ENCODE peak calls at places on chromosomes 12 and 14, in six cellular contexts. C is HepG2, Z is A549, P is SK-N-SH, Y is H1, D is K562. L is an unnamed sample.

GRCh38 chr14:89794096-89794495 is 160.4 kb downstream of the EFCAB11 start:
- DNase-seq in C (no peak), Z (no peak), P (no peak), Y (no peak), D (no peak), L (no peak)

GRCh38 chr12:106205208-106206069 is 42.4 kb downstream of the CKAP4 start:
- DNase-seq in C (peak; percentile 20), Z (no peak), P (no peak), Y (no peak), D (no peak), L (no peak)

GRCh38 chr12:64806593-64806992 is 17.9 kb upstream of the TBC1D30 start:
- DNase-seq in C (no peak), Z (no peak), P (no peak), Y (no peak), D (no peak), L (peak; percentile 82)

GRCh38 chr12:68454855-68455254 is 122.7 kb upstream of the MDM1 start:
- DNase-seq in C (no peak), Z (no peak), P (no peak), Y (no peak), D (no peak), L (no peak)

GRCh38 chr12:3137814-3138445 is 60.8 kb downstream of the TSPAN9 start:
- DNase-seq in C (no peak), Z (no peak), P (peak; percentile 27), Y (peak; percentile 46), D (no peak), L (no peak)

GRCh38 chr12:52865090-52865944 is 16.5 kb upstream of the KRT78 start:
- DNase-seq in C (peak; percentile 56), Z (peak; percentile 94), P (peak; percentile 87), Y (peak; percentile 95), D (peak; percentile 72), L (peak; percentile 60)

GRCh38 chr12:52524241-52524897 is 4.2 kb upstream of the KRT5 start:
- DNase-seq in C (no peak), Z (no peak), P (no peak), Y (peak; percentile 42), D (no peak), L (no peak)

GRCh38 chr12:107131832-107132616 is 38.7 kb upstream of the CRY1 start:
- DNase-seq in C (peak; percentile 49), Z (peak; percentile 76), P (peak; percentile 52), Y (peak; percentile 50), D (peak; percentile 64), L (peak; percentile 68)

GRCh38 chr14:22097606-22098292 is 424.1 kb upstream of the OR4E1 start:
- DNase-seq in C (no peak), Z (no peak), P (no peak), Y (no peak), D (no peak), L (no peak)

DNA sequence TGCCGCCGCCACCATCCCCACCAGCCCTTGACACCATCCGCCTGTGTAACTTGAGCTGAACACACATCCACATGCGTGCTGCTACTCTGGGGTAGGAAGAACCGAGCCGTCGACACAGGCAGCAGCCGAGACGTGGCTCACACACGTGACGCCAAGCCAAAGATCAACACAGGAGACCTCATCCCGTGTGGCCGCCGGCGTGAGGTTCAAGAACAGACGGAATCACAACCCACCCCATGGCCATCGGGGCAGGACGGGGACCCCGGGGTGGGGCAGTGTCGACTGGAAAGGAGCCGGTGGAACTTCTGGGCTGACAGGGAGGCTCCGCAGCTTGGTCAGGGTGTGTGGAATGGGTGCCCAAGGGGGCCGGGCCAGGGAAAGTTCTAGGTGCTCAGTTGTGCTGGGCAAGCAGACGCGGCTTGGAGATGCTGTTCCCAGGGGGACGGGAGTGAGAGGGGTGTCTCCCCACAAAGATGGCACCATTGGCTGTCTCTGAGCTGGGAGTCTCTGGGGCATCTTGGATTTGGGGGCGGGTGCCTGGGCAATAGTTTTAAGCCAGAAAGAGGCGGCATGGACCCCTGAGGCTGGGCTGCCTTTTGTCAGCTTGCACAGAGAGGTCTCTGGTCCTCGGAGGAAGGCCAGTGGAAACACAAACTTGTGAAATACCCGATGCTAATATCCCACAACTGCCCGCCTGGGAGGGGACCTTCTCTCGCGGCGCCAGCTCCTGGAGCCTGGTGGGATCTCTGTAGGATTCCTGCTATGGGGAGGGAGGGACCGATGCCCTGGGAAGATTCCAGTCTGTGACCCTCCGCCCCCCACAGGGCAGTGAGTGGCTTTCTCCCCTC is 41.8 kb downstream of the GALNT9 start:
- DNase-seq in C (no peak), Z (no peak), P (no peak), Y (no peak), D (no peak), L (no peak)
- TF ChIP-seq RAD21 in C (no peak), Z (no peak), P (no peak), Y (no peak), D (no peak), L (no peak)

GRCh38 chr14:92646952-92647461 is 101.4 kb downstream of the LGMN start:
- DNase-seq in C (no peak), Z (no peak), P (no peak), Y (no peak), D (no peak), L (peak; percentile 94)

GRCh38 chr14:92649066-92649465 is 99.4 kb downstream of the LGMN start:
- DNase-seq in C (no peak), Z (no peak), P (no peak), Y (no peak), D (no peak), L (no peak)

GRCh38 chr14:92645841-92646478 is 102.5 kb downstream of the LGMN start:
- DNase-seq in C (no peak), Z (no peak), P (no peak), Y (no peak), D (no peak), L (peak; percentile 92)

GRCh38 chr14:92649934-92650545 is 98.4 kb downstream of the LGMN start:
- DNase-seq in C (no peak), Z (no peak), P (no peak), Y (no peak), D (no peak), L (peak; percentile 92)

DNA sequence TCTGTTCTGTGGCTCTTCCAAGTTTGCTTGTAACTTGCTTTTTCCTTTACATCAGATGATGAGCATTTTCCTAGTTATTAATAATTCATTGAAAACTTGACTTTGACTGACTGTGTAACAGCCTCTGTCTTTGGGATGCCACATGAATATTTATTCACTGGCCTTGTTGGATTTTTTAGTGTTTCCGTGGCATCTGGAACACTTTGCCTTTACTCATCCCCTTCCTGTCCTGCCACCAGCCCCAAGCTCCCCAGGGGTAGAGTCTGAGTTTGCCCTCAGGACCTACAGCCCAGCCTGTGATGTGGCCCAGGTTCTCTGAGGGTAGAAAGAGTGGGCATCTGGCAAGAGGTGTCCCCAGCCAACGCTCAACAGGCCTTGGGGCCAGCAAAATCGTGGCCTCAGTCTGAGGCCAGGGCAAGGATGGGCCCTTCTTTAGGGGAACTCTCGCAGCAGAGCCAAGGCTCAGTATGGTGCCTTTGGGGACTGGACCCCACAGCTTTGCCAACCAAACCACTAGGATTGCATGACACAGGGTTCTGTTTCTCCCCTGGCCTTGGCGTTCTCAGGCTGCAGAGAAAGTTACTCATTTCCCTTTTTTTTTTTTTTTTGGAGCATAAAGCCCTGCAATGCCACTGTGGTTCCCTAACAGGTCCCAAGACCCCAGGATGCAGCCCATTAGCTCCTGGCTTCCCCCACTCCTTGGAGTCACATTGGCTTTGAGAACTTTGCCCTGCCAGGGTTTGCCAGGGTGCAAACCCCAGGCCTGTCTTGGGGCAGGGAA is 100.7 kb downstream of the LGMN start:
- DNase-seq in C (no peak), Z (no peak), P (no peak), Y (no peak), D (no peak), L (peak; percentile 59)
- TF ChIP-seq RAD21 in C (no peak), Z (no peak), P (no peak), Y (no peak), D (no peak), L (no peak)

GRCh38 chr12:111184161-111184560 is 184.7 kb downstream of the PHETA1 start:
- DNase-seq in C (no peak), Z (no peak), P (no peak), Y (no peak), D (no peak), L (no peak)

GRCh38 chr12:111178194-111179081 is 190.5 kb downstream of the PHETA1 start:
- DNase-seq in C (no peak), Z (no peak), P (peak; percentile 79), Y (no peak), D (no peak), L (no peak)

GRCh38 chr12:111183094-111183493 is 185.8 kb downstream of the PHETA1 start:
- DNase-seq in C (no peak), Z (no peak), P (no peak), Y (no peak), D (no peak), L (no peak)

GRCh38 chr12:111182391-111182790 is 186.5 kb downstream of the PHETA1 start:
- DNase-seq in C (no peak), Z (no peak), P (no peak), Y (no peak), D (no peak), L (no peak)

DNA sequence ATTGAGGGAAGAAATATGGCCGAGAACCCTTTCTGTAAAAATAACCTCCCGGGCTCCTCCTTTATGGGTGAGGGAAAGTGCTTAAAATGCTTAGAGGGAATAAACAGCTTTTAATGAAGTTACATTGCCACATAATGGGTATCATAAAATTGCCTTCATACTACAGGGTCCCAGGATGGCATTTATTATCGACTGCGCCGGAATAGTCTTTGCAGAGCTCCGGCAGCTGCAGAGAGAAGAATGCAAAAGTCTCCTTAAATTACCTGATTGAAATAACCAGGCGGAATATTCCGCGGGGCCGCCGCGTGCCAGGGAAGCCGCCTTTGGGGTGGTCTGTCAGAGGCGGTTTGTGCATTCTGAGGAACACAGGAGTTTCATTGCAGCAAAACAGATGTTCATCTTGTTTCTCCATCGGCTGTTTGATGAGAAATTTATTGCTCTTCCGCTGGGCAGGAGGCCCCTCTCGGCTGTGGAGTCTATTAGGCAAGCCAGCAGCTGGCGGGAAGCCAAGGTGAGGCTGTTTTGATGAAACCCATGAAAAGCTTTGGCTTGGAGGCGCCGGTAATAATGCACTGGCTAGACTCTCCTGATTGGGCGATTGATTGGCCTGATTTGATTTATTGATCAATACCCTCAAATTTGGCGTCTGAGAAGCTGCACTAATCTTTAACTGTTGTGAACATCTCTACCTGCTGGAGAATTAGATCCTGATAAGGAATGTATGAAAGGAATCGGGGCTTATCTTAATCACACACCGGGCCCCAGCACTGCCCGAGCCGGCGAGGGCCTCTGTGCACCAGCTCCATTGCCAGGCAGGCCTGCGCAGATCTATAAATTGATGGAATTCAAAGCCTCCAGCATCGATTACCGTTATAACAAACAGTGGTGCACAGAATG is 187.8 kb downstream of the PHETA1 start:
- DNase-seq in C (no peak), Z (no peak), P (peak; percentile 83), Y (no peak), D (peak; percentile 8), L (peak; percentile 4)
- TF ChIP-seq RAD21 in C (no peak), Z (no peak), P (peak; percentile 38), Y (no peak), D (no peak), L (no peak)

DNA sequence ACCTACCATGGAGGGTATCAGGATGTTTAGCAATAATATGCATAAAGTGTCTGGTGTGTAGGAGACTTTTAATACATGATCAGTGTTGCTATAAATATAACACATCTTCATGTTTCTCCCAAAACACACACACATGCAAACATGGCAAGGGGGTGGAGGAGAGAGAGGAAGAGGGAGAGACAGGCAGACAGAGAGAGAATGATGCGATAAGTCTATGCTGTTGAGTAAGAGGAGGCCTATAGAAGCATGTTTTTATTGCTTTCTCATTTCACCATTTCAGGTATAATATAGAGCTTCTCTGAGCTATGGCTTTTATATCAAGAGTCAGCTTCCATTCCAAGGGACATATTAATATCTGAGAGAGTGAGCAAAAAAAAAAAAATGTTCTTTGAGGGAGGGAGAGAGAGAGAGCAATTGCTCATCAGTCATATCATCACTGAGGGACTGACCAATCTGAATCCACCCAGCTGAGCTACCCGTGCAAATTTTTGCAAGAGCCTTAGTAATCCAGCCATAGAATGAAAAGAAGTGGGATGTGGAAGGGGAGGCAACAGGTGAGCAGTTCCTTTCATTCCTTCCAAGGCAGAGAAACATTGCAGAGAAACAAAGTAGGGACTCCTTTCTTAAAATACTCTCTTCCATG is 54.8 kb upstream of the RASSF8 start:
- DNase-seq in C (no peak), Z (no peak), P (no peak), Y (no peak), D (no peak), L (no peak)
- TF ChIP-seq RAD21 in C (no peak), Z (no peak), P (no peak), Y (no peak), D (no peak), L (no peak)

L was measured in IMR-90.